ENCODE peak calls at places on chromosomes 2 and 18, in eight cellular contexts. F is activated naive CD4-positive, alpha-beta T cell treated with anti-CD3 and anti-CD28 coated beads, Interleukin-2, amount 50 U/mL, for 16 hours; O is endothelial cell; E is hepatic stellate cell; P is T follicular helper cell; N is NCI-H1105; T is NCI-H748 treated with DMSO at 0.1 percent for 48 hours; R is cardiac muscle cell. A is an unnamed sample.

GRCh38 chr2:85409719-85410583 is at the start of gene CAPG:
- DNase-seq in R (no peak), F (no peak), T (no peak), P (no peak), E (no peak), O (no peak), N (no peak), A (no peak)

GRCh38 chr2:46296216-46296839 is 879 bp upstream of the EPAS1 start:
- DNase-seq in E (no peak), R (no peak), F (peak), N (no peak), P (no peak), T (no peak), O (no peak), A (no peak)

GRCh38 chr2:128559533-128560515 is 241.2 kb upstream of the HS6ST1 start:
- DNase-seq in N (no peak), F (no peak), R (no peak), T (no peak), E (no peak), P (no peak), O (no peak), A (no peak)

GRCh38 chr2:45984366-45984765 is 312.8 kb upstream of the EPAS1 start:
- DNase-seq in E (no peak), F (no peak), R (no peak), N (no peak), O (no peak), T (no peak), P (no peak), A (no peak)

GRCh38 chr18:58205087-58205779 is 161.2 kb downstream of the NEDD4L start:
- DNase-seq in R (no peak), N (no peak), T (no peak), P (no peak), O (no peak), E (peak), F (no peak), A (peak)

GRCh38 chr2:208984376-208985100 is 439.3 kb upstream of the MAP2 start:
- DNase-seq in N (no peak), P (no peak), F (no peak), E (no peak), O (no peak), T (no peak), R (no peak), A (no peak)

GRCh38 chr2:156663757-156664409 is 227.7 kb downstream of the GPD2 start:
- DNase-seq in N (no peak), E (no peak), T (no peak), O (no peak), P (no peak), F (no peak), R (no peak), A (no peak)

GRCh38 chr18:36471393-36471792 is 173.9 kb downstream of the FHOD3 start:
- DNase-seq in P (no peak), E (no peak), T (no peak), O (no peak), R (no peak), N (no peak), F (no peak), A (no peak)

GRCh38 chr2:25598911-25599310 is 74.5 kb downstream of the DTNB start:
- DNase-seq in N (no peak), F (no peak), R (no peak), E (no peak), P (no peak), T (no peak), O (no peak), A (no peak)

GRCh38 chr2:189045836-189046235 is 71.7 kb downstream of the COL3A1 start:
- DNase-seq in F (no peak), R (no peak), T (no peak), E (no peak), P (no peak), O (no peak), N (no peak), A (no peak)

GRCh38 chr18:7567487-7568425 is 640 bp downstream of the PTPRM start:
- DNase-seq in P (no peak), N (no peak), E (peak), T (no peak), O (peak), F (peak), R (peak), A (peak)

GRCh38 chr2:233100192-233100998 is 40.3 kb downstream of the INPP5D start:
- DNase-seq in R (no peak), E (no peak), P (peak), N (no peak), O (no peak), T (no peak), F (peak), A (no peak)

GRCh38 chr2:62765619-62766376 is 60.3 kb downstream of the EHBP1 start:
- DNase-seq in F (no peak), N (no peak), R (no peak), T (no peak), O (no peak), P (no peak), E (no peak), A (no peak)

GRCh38 chr18:3596324-3597158 is 146.6 kb downstream of the TGIF1 start:
- DNase-seq in F (peak), N (no peak), E (no peak), O (peak), R (peak), P (no peak), T (no peak), A (no peak)

GRCh38 chr18:44682181-44682870 is 1.6 kb downstream of the SETBP1 start:
- DNase-seq in E (no peak), P (no peak), O (no peak), N (no peak), T (peak), R (peak), F (no peak), A (no peak)

GRCh38 chr2:200747668-200748618 is 63.8 kb upstream of the BZW1 start:
- DNase-seq in N (no peak), O (no peak), F (no peak), T (no peak), P (no peak), R (no peak), E (no peak), A (peak)

GRCh38 chr2:25421746-25422431 is 80.2 kb upstream of the DNMT3A start:
- DNase-seq in N (no peak), P (no peak), O (no peak), E (no peak), T (no peak), F (no peak), R (no peak), A (no peak)

GRCh38 chr2:177746358-177746757 is 326.2 kb downstream of the PDE11A start:
- DNase-seq in T (no peak), O (no peak), F (no peak), E (no peak), N (no peak), P (no peak), R (no peak), A (no peak)

GRCh38 chr18:23155537-23155936 is 20.3 kb downstream of the CABLES1 start:
- DNase-seq in E (no peak), O (no peak), F (no peak), N (no peak), T (no peak), R (no peak), P (no peak), A (no peak)

GRCh38 chr18:48896875-48897511 is 53.8 kb downstream of the SMAD7 start:
- DNase-seq in N (no peak), O (peak), F (no peak), P (no peak), R (peak), T (no peak), E (no peak), A (peak)